ENCODE peak calls at places on chromosomes 13 and 19, in ten cellular contexts. R, S, V, I, C, K, Z, G, Q and L are unnamed samples.

GRCh38 chr13:113041293-113041690 is 64.3 kb upstream of the F7 start:
- DNase-seq in C (no peak), R (no peak), S (no peak), V (no peak), Z (no peak), Q (no peak), I (no peak), G (no peak), K (peak), L (no peak)

GRCh38 chr19:4870025-4870700 is 2.7 kb upstream of the PLIN3 start:
- DNase-seq in K (no peak), I (peak), Z (peak), S (peak), Q (no peak), C (peak), G (no peak), V (peak), R (no peak), L (peak)

GRCh38 chr13:50654341-50654740 is 189.2 kb downstream of the DLEU7 start:
- DNase-seq in S (no peak), C (no peak), G (no peak), K (no peak), R (no peak), I (no peak), Q (no peak), V (no peak), Z (no peak), L (no peak)

GRCh38 chr19:6674868-6675305 is 4.9 kb upstream of the TNFSF14 start:
- DNase-seq in G (peak), Z (peak), I (peak), R (no peak), V (peak), C (peak), S (no peak), K (no peak), Q (peak), L (peak)

GRCh38 chr19:41531438-41532311 is 44.3 kb upstream of the CEACAM21 start:
- DNase-seq in G (peak), R (no peak), S (no peak), Q (peak), Z (no peak), V (no peak), K (no peak), I (peak), C (peak), L (no peak)

GRCh38 chr13:82848766-82849165 is 1033.5 kb downstream of the SLITRK1 start:
- DNase-seq in K (no peak), R (no peak), I (no peak), Z (no peak), C (no peak), Q (no peak), V (no peak), S (no peak), G (no peak), L (no peak)

GRCh38 chr19:38039966-38040365 is 133.0 kb downstream of the SIPA1L3 start:
- DNase-seq in I (peak), G (no peak), K (no peak), R (no peak), V (peak), S (no peak), C (peak), Z (no peak), Q (no peak), L (peak)

GRCh38 chr13:109790071-109790470 is 3.7 kb upstream of the IRS2 start:
- DNase-seq in S (no peak), R (no peak), V (no peak), Q (no peak), Z (no peak), I (peak), C (no peak), K (no peak), G (no peak), L (peak)

GRCh38 chr19:6127716-6128335 is 7.6 kb upstream of the ACSBG2 start:
- DNase-seq in R (no peak), C (no peak), S (no peak), Z (no peak), Q (no peak), G (no peak), V (no peak), K (no peak), I (no peak), L (no peak)

GRCh38 chr13:41263261-41263971 is at the start of gene MTRF1:
- DNase-seq in G (peak), R (peak), C (peak), Q (peak), S (peak), I (peak), Z (peak), V (peak), K (peak), L (peak)

GRCh38 chr13:92187378-92187989 is 789.1 kb downstream of the GPC5 start:
- DNase-seq in Z (peak), G (peak), C (peak), I (peak), S (peak), K (no peak), V (peak), Q (peak), R (no peak), L (peak)

GRCh38 chr13:98937911-98938381 is 39.9 kb downstream of the DOCK9 start:
- DNase-seq in Q (no peak), S (no peak), G (no peak), R (no peak), C (no peak), Z (peak), V (no peak), K (no peak), I (no peak), L (no peak)

GRCh38 chr19:14054099-14054498 is 7.8 kb downstream of the PALM3 start:
- DNase-seq in C (no peak), S (no peak), K (no peak), V (no peak), G (no peak), Q (no peak), R (no peak), I (no peak), Z (no peak), L (no peak)

GRCh38 chr13:25783076-25783475 is 268.7 kb downstream of the SHISA2 start:
- DNase-seq in G (no peak), C (no peak), V (no peak), I (no peak), R (no peak), Q (no peak), K (no peak), Z (no peak), S (no peak), L (no peak)

GRCh38 chr13:110835721-110836599 is 78.9 kb downstream of the ANKRD10 start:
- DNase-seq in G (no peak), Q (no peak), V (no peak), Z (no peak), I (no peak), C (no peak), S (no peak), R (no peak), K (no peak), L (no peak)

GRCh38 chr19:43651758-43652545 is 12.3 kb upstream of the CADM4 start:
- DNase-seq in K (peak), G (peak), Z (peak), R (peak), C (no peak), S (peak), V (peak), Q (no peak), I (peak), L (peak)

GRCh38 chr19:3914199-3914598 is 18.7 kb upstream of the NMRK2 start:
- DNase-seq in Z (no peak), G (no peak), V (no peak), C (no peak), Q (no peak), S (no peak), I (no peak), R (no peak), K (no peak), L (no peak)

GRCh38 chr19:1399079-1399478 is 2.3 kb downstream of the GAMT start:
- DNase-seq in Z (no peak), C (no peak), V (no peak), I (no peak), K (no peak), R (no peak), G (no peak), S (no peak), Q (no peak), L (no peak)

GRCh38 chr13:38872693-38873092 is 117.9 kb downstream of the STOML3 start:
- DNase-seq in K (peak), S (peak), G (peak), V (no peak), Z (peak), C (peak), R (peak), Q (no peak), I (peak), L (peak)

GRCh38 chr19:53463263-53463662 is 4.3 kb upstream of the ZNF813 start:
- DNase-seq in V (no peak), C (no peak), Z (peak), R (no peak), S (no peak), Q (no peak), K (peak), I (peak), G (peak), L (no peak)

GRCh38 chr19:452829-453228 is 8.0 kb downstream of the SHC2 start:
- DNase-seq in G (no peak), V (no peak), S (no peak), I (no peak), C (no peak), K (no peak), Q (no peak), Z (no peak), R (no peak), L (no peak)

GRCh38 chr19:1082165-1082927 is 12.8 kb downstream of the POLR2E start:
- DNase-seq in K (no peak), G (peak), R (peak), S (no peak), I (peak), Q (no peak), Z (peak), C (peak), V (no peak), L (peak)

GRCh38 chr13:19861762-19862161 is 1.7 kb downstream of the ZMYM5 start:
- DNase-seq in R (no peak), Z (no peak), C (no peak), G (no peak), K (no peak), I (no peak), V (no peak), S (no peak), Q (no peak), L (no peak)